ENCODE peak calls at places on chromosomes 6 and 20, in six cellular contexts. R, K, Y, W, P and X are unnamed samples.

GRCh38 chr20:40547492-40548129 is 141.4 kb downstream of the MAFB start:
- DNase-seq in R (no peak), K (no peak), Y (no peak), W (no peak), P (no peak), X (no peak)

GRCh38 chr20:53940883-53941546 is 129.4 kb downstream of the BCAS1 start:
- DNase-seq in R (peak), K (no peak), Y (peak), W (peak), P (no peak), X (no peak)

GRCh38 chr6:73738367-73739028 is 42.5 kb downstream of the CD109 start:
- DNase-seq in R (no peak), K (no peak), Y (no peak), W (no peak), P (no peak), X (no peak)

GRCh38 chr6:35215665-35216411 is 2.1 kb downstream of the SCUBE3 start:
- DNase-seq in R (no peak), K (no peak), Y (no peak), W (no peak), P (no peak), X (no peak)

GRCh38 chr6:169101981-169102380 is 151.7 kb downstream of the THBS2 start:
- DNase-seq in R (no peak), K (no peak), Y (no peak), W (no peak), P (no peak), X (no peak)

GRCh38 chr6:41577865-41578713 is 31.9 kb downstream of the FOXP4 start:
- DNase-seq in R (peak), K (no peak), Y (no peak), W (no peak), P (peak), X (no peak)

GRCh38 chr6:57078808-57079207 is 11.2 kb upstream of the ZNF451 start:
- DNase-seq in R (no peak), K (no peak), Y (no peak), W (no peak), P (no peak), X (no peak)

GRCh38 chr6:106724337-106724736 is 95.0 kb downstream of the QRSL1 start:
- DNase-seq in R (no peak), K (no peak), Y (no peak), W (no peak), P (no peak), X (no peak)

GRCh38 chr6:106287215-106287614 is 38.3 kb downstream of the ATG5 start:
- DNase-seq in R (no peak), K (no peak), Y (no peak), W (peak), P (no peak), X (no peak)